ENCODE peak calls at places on chromosomes 12 and 14, in six cellular contexts. One of them, this sample, is unnamed.
A peak's percentile ranks its signal among the peaks of the same experiment; 100 is the strongest.

GRCh38 chr12:93122569-93123091 is 193.5 kb upstream of the EEA1 start:
- DNase-seq in T1000: no peak
- DNase-seq in mesenteric fat pad: no peak
- DNase-seq in GM20000: no peak
- DNase-seq in activated B cell treated with CpG ODN at 0.5 μM for 24 hours: no peak
- DNase-seq in DMS53: no peak
- DNase-seq in this sample: peak; percentile 52

GRCh38 chr12:80655751-80656150 is 51.7 kb upstream of the MYF6 start:
- DNase-seq in T1000: no peak
- DNase-seq in mesenteric fat pad: no peak
- DNase-seq in GM20000: no peak
- DNase-seq in activated B cell treated with CpG ODN at 0.5 μM for 24 hours: no peak
- DNase-seq in DMS53: no peak
- DNase-seq in this sample: no peak

GRCh38 chr12:41409628-41410027 is 221.5 kb downstream of the PDZRN4 start:
- DNase-seq in T1000: no peak
- DNase-seq in mesenteric fat pad: no peak
- DNase-seq in GM20000: no peak
- DNase-seq in activated B cell treated with CpG ODN at 0.5 μM for 24 hours: no peak
- DNase-seq in DMS53: peak; percentile 38
- DNase-seq in this sample: no peak

GRCh38 chr14:24398943-24399801 is at the start of gene NYNRIN:
- DNase-seq in T1000: no peak
- DNase-seq in mesenteric fat pad: peak; percentile 86
- DNase-seq in GM20000: no peak
- DNase-seq in activated B cell treated with CpG ODN at 0.5 μM for 24 hours: peak; percentile 30
- DNase-seq in DMS53: peak; percentile 57
- DNase-seq in this sample: no peak

GRCh38 chr12:124233041-124233836 is 61.7 kb upstream of the RFLNA start:
- DNase-seq in T1000: peak; percentile 25
- DNase-seq in mesenteric fat pad: no peak
- DNase-seq in GM20000: no peak
- DNase-seq in activated B cell treated with CpG ODN at 0.5 μM for 24 hours: no peak
- DNase-seq in DMS53: no peak
- DNase-seq in this sample: peak; percentile 97

GRCh38 chr12:3313655-3314305 is 177.2 kb upstream of the PRMT8 start:
- DNase-seq in T1000: no peak
- DNase-seq in mesenteric fat pad: no peak
- DNase-seq in GM20000: peak; percentile 41
- DNase-seq in activated B cell treated with CpG ODN at 0.5 μM for 24 hours: no peak
- DNase-seq in DMS53: peak; percentile 100
- DNase-seq in this sample: no peak

GRCh38 chr12:10364839-10365681 is 24.8 kb downstream of the KLRK1 start:
- DNase-seq in T1000: peak; percentile 40
- DNase-seq in mesenteric fat pad: no peak
- DNase-seq in GM20000: peak; percentile 44
- DNase-seq in activated B cell treated with CpG ODN at 0.5 μM for 24 hours: peak; percentile 35
- DNase-seq in DMS53: peak; percentile 99
- DNase-seq in this sample: peak; percentile 67

GRCh38 chr12:78931466-78931990 is 67.0 kb downstream of the SYT1 start:
- DNase-seq in T1000: no peak
- DNase-seq in mesenteric fat pad: no peak
- DNase-seq in GM20000: no peak
- DNase-seq in activated B cell treated with CpG ODN at 0.5 μM for 24 hours: no peak
- DNase-seq in DMS53: peak; percentile 39
- DNase-seq in this sample: no peak

GRCh38 chr14:79332504-79333197 is 878.7 kb downstream of the DIO2 start:
- DNase-seq in T1000: no peak
- DNase-seq in mesenteric fat pad: no peak
- DNase-seq in GM20000: no peak
- DNase-seq in activated B cell treated with CpG ODN at 0.5 μM for 24 hours: no peak
- DNase-seq in DMS53: no peak
- DNase-seq in this sample: no peak

GRCh38 chr12:77082021-77082420 is 16.7 kb upstream of the E2F7 start:
- DNase-seq in T1000: no peak
- DNase-seq in mesenteric fat pad: no peak
- DNase-seq in GM20000: no peak
- DNase-seq in activated B cell treated with CpG ODN at 0.5 μM for 24 hours: no peak
- DNase-seq in DMS53: no peak
- DNase-seq in this sample: no peak

GRCh38 chr12:96219700-96220206 is 25.6 kb downstream of the ELK3 start:
- DNase-seq in T1000: peak; percentile 84
- DNase-seq in mesenteric fat pad: no peak
- DNase-seq in GM20000: no peak
- DNase-seq in activated B cell treated with CpG ODN at 0.5 μM for 24 hours: no peak
- DNase-seq in DMS53: peak; percentile 99
- DNase-seq in this sample: peak; percentile 99

GRCh38 chr12:110199360-110200123 is 75.4 kb downstream of the IFT81 start:
- DNase-seq in T1000: no peak
- DNase-seq in mesenteric fat pad: no peak
- DNase-seq in GM20000: peak; percentile 13
- DNase-seq in activated B cell treated with CpG ODN at 0.5 μM for 24 hours: no peak
- DNase-seq in DMS53: peak; percentile 88
- DNase-seq in this sample: no peak

GRCh38 chr12:74889563-74890236 is 319.9 kb downstream of the KCNC2 start:
- DNase-seq in T1000: no peak
- DNase-seq in mesenteric fat pad: no peak
- DNase-seq in GM20000: no peak
- DNase-seq in activated B cell treated with CpG ODN at 0.5 μM for 24 hours: no peak
- DNase-seq in DMS53: peak; percentile 85
- DNase-seq in this sample: peak; percentile 87

GRCh38 chr14:93984070-93984469 is 7.7 kb upstream of the ASB2 start:
- DNase-seq in T1000: peak; percentile 34
- DNase-seq in mesenteric fat pad: no peak
- DNase-seq in GM20000: no peak
- DNase-seq in activated B cell treated with CpG ODN at 0.5 μM for 24 hours: no peak
- DNase-seq in DMS53: no peak
- DNase-seq in this sample: no peak

GRCh38 chr14:45041641-45042040 is 42.3 kb upstream of the PRPF39 start:
- DNase-seq in T1000: no peak
- DNase-seq in mesenteric fat pad: no peak
- DNase-seq in GM20000: no peak
- DNase-seq in activated B cell treated with CpG ODN at 0.5 μM for 24 hours: no peak
- DNase-seq in DMS53: no peak
- DNase-seq in this sample: no peak

GRCh38 chr12:43103866-43104265 is 448.1 kb downstream of the ADAMTS20 start:
- DNase-seq in T1000: no peak
- DNase-seq in mesenteric fat pad: no peak
- DNase-seq in GM20000: no peak
- DNase-seq in activated B cell treated with CpG ODN at 0.5 μM for 24 hours: no peak
- DNase-seq in DMS53: no peak
- DNase-seq in this sample: no peak

GRCh38 chr14:53140585-53140984 is 12.5 kb downstream of the DDHD1 start:
- DNase-seq in T1000: no peak
- DNase-seq in mesenteric fat pad: no peak
- DNase-seq in GM20000: no peak
- DNase-seq in activated B cell treated with CpG ODN at 0.5 μM for 24 hours: no peak
- DNase-seq in DMS53: no peak
- DNase-seq in this sample: no peak

GRCh38 chr14:68622856-68623255 is 170.0 kb downstream of the ZFP36L1 start:
- DNase-seq in T1000: no peak
- DNase-seq in mesenteric fat pad: no peak
- DNase-seq in GM20000: no peak
- DNase-seq in activated B cell treated with CpG ODN at 0.5 μM for 24 hours: no peak
- DNase-seq in DMS53: no peak
- DNase-seq in this sample: no peak

GRCh38 chr12:58416211-58416610 is 474.8 kb downstream of the ATP23 start:
- DNase-seq in T1000: peak; percentile 20
- DNase-seq in mesenteric fat pad: no peak
- DNase-seq in GM20000: no peak
- DNase-seq in activated B cell treated with CpG ODN at 0.5 μM for 24 hours: no peak
- DNase-seq in DMS53: no peak
- DNase-seq in this sample: peak; percentile 63

GRCh38 chr12:124433147-124433874 is 134.1 kb downstream of the NCOR2 start:
- DNase-seq in T1000: no peak
- DNase-seq in mesenteric fat pad: no peak
- DNase-seq in GM20000: no peak
- DNase-seq in activated B cell treated with CpG ODN at 0.5 μM for 24 hours: no peak
- DNase-seq in DMS53: no peak
- DNase-seq in this sample: no peak